ENCODE peak calls at places on chromosome 15, in five cellular contexts. T, K, X, R and M are unnamed samples.

GRCh38 chr15:33068531-33068990 is 126.0 kb downstream of the FMN1 start:
- DNase-seq in T (no peak), K (peak; percentile 57), X (peak; percentile 68), R (peak; percentile 97), M (peak; percentile 90)

GRCh38 chr15:43518073-43518761 is 809 bp downstream of the MAP1A start:
- DNase-seq in T (no peak), K (no peak), X (peak; percentile 70), R (no peak), M (no peak)

GRCh38 chr15:77516076-77516475 is 95.4 kb downstream of the HMG20A start:
- DNase-seq in T (no peak), K (peak; percentile 49), X (no peak), R (no peak), M (no peak)

GRCh38 chr15:73333001-73333400 is 35.8 kb downstream of the HCN4 start:
- DNase-seq in T (no peak), K (no peak), X (no peak), R (no peak), M (no peak)

GRCh38 chr15:42385980-42386695 is 26.8 kb downstream of the CAPN3 start:
- DNase-seq in T (no peak), K (no peak), X (no peak), R (no peak), M (no peak)

GRCh38 chr15:53982876-53983275 is 4.6 kb downstream of the UNC13C start:
- DNase-seq in T (no peak), K (no peak), X (no peak), R (no peak), M (no peak)

GRCh38 chr15:62940755-62941361 is 101.7 kb upstream of the TPM1 start:
- DNase-seq in T (no peak), K (peak; percentile 67), X (peak; percentile 95), R (no peak), M (peak; percentile 53)

GRCh38 chr15:92803852-92804609 is 96.1 kb upstream of the CHD2 start:
- DNase-seq in T (no peak), K (no peak), X (peak; percentile 99), R (peak; percentile 95), M (peak; percentile 79)

GRCh38 chr15:82301296-82302016 is 38.8 kb downstream of the SAXO2 start:
- DNase-seq in T (no peak), K (no peak), X (no peak), R (no peak), M (no peak)

GRCh38 chr15:63539517-63539916 is 35.1 kb downstream of the USP3 start:
- DNase-seq in T (no peak), K (no peak), X (no peak), R (no peak), M (peak; percentile 79)

GRCh38 chr15:77002954-77003912 is 8.3 kb downstream of the PSTPIP1 start:
- DNase-seq in T (no peak), K (no peak), X (no peak), R (no peak), M (peak; percentile 47)